ENCODE peak calls at places on chromosomes 12 and 14, in four cellular contexts. O is nephron progenitor cell, X is kidney, K is GM10248. G is an unnamed sample.

GRCh38 chr12:55037349-55037748 is 17.6 kb downstream of the NEUROD4 start:
- DNase-seq in O (no peak), K (no peak), X (no peak), G (no peak)

GRCh38 chr12:82481954-82482353 is 123.6 kb downstream of the METTL25 start:
- DNase-seq in X (no peak), K (no peak), O (no peak), G (no peak)

GRCh38 chr14:101469382-101470251 is 91.7 kb upstream of the DIO3 start:
- DNase-seq in X (peak), O (no peak), K (no peak), G (no peak)

GRCh38 chr14:100576091-100577085 is 10.8 kb downstream of the BEGAIN start:
- DNase-seq in K (no peak), X (peak), O (no peak), G (peak)

GRCh38 chr12:92065018-92065499 is 80.6 kb downstream of the BTG1 start:
- DNase-seq in X (no peak), O (no peak), K (no peak), G (no peak)

GRCh38 chr12:94078138-94078723 is 70.1 kb upstream of the PLXNC1 start:
- DNase-seq in X (no peak), O (no peak), K (no peak), G (no peak)

GRCh38 chr14:50388256-50388931 is 8.3 kb downstream of the CDKL1 start:
- DNase-seq in X (no peak), O (peak), K (no peak), G (no peak)

GRCh38 chr12:10634427-10634826 is 21.0 kb upstream of the MAGOHB start:
- DNase-seq in K (no peak), X (no peak), O (no peak), G (no peak)

GRCh38 chr14:105846312-105846711 is 319.9 kb downstream of the TMEM121 start:
- DNase-seq in O (no peak), K (no peak), X (no peak), G (no peak)

GRCh38 chr14:83473846-83474245 is 1940.2 kb upstream of the SEL1L start:
- DNase-seq in O (no peak), K (no peak), X (no peak), G (no peak)

GRCh38 chr12:28622416-28622815 is 432.2 kb downstream of the CCDC91 start:
- DNase-seq in X (no peak), O (no peak), K (no peak), G (no peak)

GRCh38 chr12:56644654-56645053 is 1.1 kb downstream of the ATP5F1B start:
- DNase-seq in X (no peak), K (no peak), O (no peak), G (no peak)

GRCh38 chr12:120529641-120530314 is 820 bp upstream of the COQ5 start:
- DNase-seq in O (no peak), X (no peak), K (no peak), G (no peak)

GRCh38 chr12:30095511-30095910 is 311.8 kb upstream of the TMTC1 start:
- DNase-seq in K (no peak), X (no peak), O (no peak), G (no peak)

GRCh38 chr14:20419404-20419803 is 6.1 kb upstream of the TEP1 start:
- DNase-seq in K (no peak), O (no peak), X (no peak), G (no peak)

GRCh38 chr12:116414891-116415290 is 137.4 kb upstream of the MED13L start:
- DNase-seq in K (no peak), O (no peak), X (no peak), G (no peak)

GRCh38 chr14:81435578-81436295 is 35.6 kb upstream of the STON2 start:
- DNase-seq in X (peak), O (peak), K (peak), G (peak)

GRCh38 chr12:110661337-110661972 is 27.5 kb downstream of the HVCN1 start:
- DNase-seq in K (peak), O (no peak), X (peak), G (no peak)

GRCh38 chr14:102318781-102319276 is 717 bp upstream of the ZNF839 start:
- DNase-seq in O (no peak), X (no peak), K (no peak), G (no peak)

GRCh38 chr14:69710378-69710777 is 56.6 kb upstream of the SRSF5 start:
- DNase-seq in X (no peak), K (no peak), O (no peak), G (no peak)

GRCh38 chr12:132743831-132744230 is 17.8 kb downstream of the ANKLE2 start:
- DNase-seq in O (no peak), K (no peak), X (peak), G (no peak)

DNA sequence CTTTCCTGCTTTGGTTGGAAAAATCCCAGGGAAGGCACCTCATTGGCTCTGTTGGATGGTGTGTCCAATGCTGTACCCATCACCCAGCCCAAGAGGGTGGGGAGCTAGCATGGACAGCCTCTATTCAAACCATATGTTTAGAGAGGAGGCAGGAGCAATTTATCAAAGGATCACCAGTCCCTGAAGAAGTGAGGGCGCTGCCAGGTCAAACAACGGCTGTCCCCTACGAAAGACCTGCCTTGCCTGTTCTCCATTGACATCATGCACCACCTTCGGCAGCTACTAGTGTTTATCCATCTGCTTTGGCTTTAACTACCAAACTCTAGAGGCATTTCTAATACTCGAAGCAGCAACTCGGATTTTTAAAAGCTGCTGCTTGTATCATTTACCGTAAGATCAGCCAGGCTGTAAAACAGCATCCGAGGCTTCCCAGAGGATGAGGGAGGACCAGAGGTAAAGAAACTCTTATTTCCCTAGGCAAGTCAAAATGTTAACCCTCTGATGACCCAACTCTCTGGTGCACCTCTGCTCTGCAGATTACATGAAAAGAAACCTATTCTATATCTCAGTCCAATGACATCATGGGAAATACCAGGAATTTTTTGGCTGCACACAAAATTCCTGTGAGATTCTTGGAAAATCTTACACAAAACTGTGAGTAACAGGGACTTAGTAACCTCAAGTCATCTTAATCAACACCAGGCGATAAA is 720.9 kb upstream of the TBX3 start:
- DNase-seq in X (no peak), O (no peak), K (no peak), G (no peak)
- TF ChIP-seq CTCF in X (no peak), O (no peak), K (no peak), G (no peak)

DNA sequence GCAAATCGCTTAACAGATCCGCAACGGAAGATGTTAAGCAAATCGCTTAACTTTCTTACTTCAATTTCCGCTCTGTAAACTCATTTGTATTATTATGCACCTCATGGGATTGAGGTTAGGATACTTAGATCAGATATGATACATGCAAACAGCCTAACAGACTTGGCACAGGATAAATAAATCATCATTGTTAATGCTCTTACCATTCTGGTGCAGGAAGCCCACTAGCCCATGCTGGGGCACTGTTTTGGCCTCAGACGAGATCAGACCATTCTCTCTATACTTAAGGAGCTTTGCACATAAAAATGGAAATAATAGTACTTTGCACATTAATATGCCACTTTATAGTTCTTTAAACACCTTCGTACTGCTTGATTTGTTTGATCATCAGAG is 445 bp downstream of the NCAPD2 start:
- DNase-seq in X (no peak), K (no peak), O (peak), G (no peak)
- TF ChIP-seq CTCF in X (no peak), K (no peak), O (no peak), G (no peak)

GRCh38 chr12:18320036-18320617 is 58.8 kb downstream of the PIK3C2G start:
- DNase-seq in O (peak), X (no peak), K (peak), G (no peak)
- TF ChIP-seq CTCF in O (peak), X (peak), K (peak), G (peak)

GRCh38 chr12:126469211-126469610 is 1404.0 kb downstream of the AACS start:
- DNase-seq in K (no peak), O (no peak), X (no peak), G (no peak)
- TF ChIP-seq CTCF in K (no peak), O (no peak), X (no peak), G (no peak)

DNA sequence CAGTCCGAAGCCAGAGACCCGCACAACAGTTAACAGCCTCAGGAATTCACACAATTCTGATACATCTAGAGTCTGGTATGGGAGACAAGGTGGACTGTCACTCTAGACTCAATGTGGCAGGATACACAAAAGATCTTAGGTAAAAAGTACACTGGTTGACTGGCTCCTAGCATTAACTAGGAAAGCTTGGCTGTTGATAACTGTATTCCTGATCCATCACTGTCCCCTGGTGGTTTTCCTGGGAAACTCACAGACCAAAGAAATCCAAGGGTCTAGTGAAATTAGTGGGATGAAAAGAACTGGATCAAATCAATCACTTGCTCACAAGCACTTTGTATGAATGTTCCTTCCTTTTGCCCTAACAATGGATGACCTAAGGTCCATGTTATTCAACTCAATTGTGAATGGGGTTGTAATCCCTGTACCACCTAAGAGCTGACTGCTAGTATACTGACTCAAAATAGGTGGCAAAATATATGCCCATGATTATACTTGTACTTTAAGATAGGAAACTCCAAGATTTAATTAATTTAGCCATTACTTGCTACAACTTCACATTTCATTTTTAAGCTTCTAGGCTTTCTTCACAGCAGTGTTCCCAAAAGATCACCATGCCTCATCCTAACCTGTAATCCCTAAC is 14.0 kb downstream of the NPC2 start:
- DNase-seq in O (peak), K (no peak), X (no peak), G (no peak)
- TF ChIP-seq CTCF in O (peak), K (peak), X (peak), G (peak)